ENCODE peak calls at places on chromosomes 5 and 9, in seven cellular contexts. One of them, this sample, is unnamed.

GRCh38 chr5:151772868-151773561 is 1.3 kb downstream of the G3BP1 start:
- DNase-seq in stomach: no peak
- DNase-seq in lower leg skin: no peak
- DNase-seq in heart left ventricle: no peak
- DNase-seq in tibial nerve: no peak
- DNase-seq in transverse colon: no peak
- DNase-seq in NB4: no peak
- DNase-seq in this sample: no peak

GRCh38 chr5:149162401-149163084 is 21.2 kb downstream of the ABLIM3 start:
- DNase-seq in heart left ventricle: no peak
- DNase-seq in stomach: no peak
- DNase-seq in tibial nerve: no peak
- DNase-seq in transverse colon: no peak
- DNase-seq in NB4: no peak
- DNase-seq in lower leg skin: no peak
- DNase-seq in this sample: no peak

GRCh38 chr9:110984890-110985437 is 53.3 kb downstream of the LPAR1 start:
- DNase-seq in tibial nerve: no peak
- DNase-seq in lower leg skin: no peak
- DNase-seq in stomach: no peak
- DNase-seq in heart left ventricle: no peak
- DNase-seq in transverse colon: no peak
- DNase-seq in NB4: no peak
- DNase-seq in this sample: no peak

GRCh38 chr9:105064248-105065118 is 136.5 kb upstream of the ABCA1 start:
- DNase-seq in NB4: peak; percentile 59
- DNase-seq in stomach: peak; percentile 91
- DNase-seq in lower leg skin: peak; percentile 93
- DNase-seq in tibial nerve: peak; percentile 88
- DNase-seq in heart left ventricle: peak; percentile 93
- DNase-seq in transverse colon: peak; percentile 93
- DNase-seq in this sample: peak; percentile 93

GRCh38 chr9:114387678-114388431 is at the start of gene AKNA:
- DNase-seq in NB4: peak; percentile 91
- DNase-seq in transverse colon: peak; percentile 86
- DNase-seq in stomach: peak; percentile 78
- DNase-seq in heart left ventricle: peak; percentile 90
- DNase-seq in lower leg skin: peak; percentile 73
- DNase-seq in tibial nerve: peak; percentile 49
- DNase-seq in this sample: peak; percentile 88

GRCh38 chr9:130948266-130948665 is 9.2 kb upstream of the FIBCD1 start:
- DNase-seq in stomach: no peak
- DNase-seq in tibial nerve: no peak
- DNase-seq in heart left ventricle: no peak
- DNase-seq in NB4: no peak
- DNase-seq in transverse colon: no peak
- DNase-seq in lower leg skin: no peak
- DNase-seq in this sample: no peak

GRCh38 chr9:96514825-96515218 is 64.9 kb downstream of the HABP4 start:
- DNase-seq in tibial nerve: no peak
- DNase-seq in lower leg skin: no peak
- DNase-seq in NB4: no peak
- DNase-seq in heart left ventricle: no peak
- DNase-seq in transverse colon: no peak
- DNase-seq in stomach: no peak
- DNase-seq in this sample: no peak

GRCh38 chr5:144428326-144428725 is 257.7 kb downstream of the KCTD16 start:
- DNase-seq in heart left ventricle: no peak
- DNase-seq in transverse colon: no peak
- DNase-seq in NB4: no peak
- DNase-seq in lower leg skin: no peak
- DNase-seq in stomach: no peak
- DNase-seq in tibial nerve: no peak
- DNase-seq in this sample: no peak

GRCh38 chr9:14140121-14140520 is 173.8 kb downstream of the NFIB start:
- DNase-seq in NB4: no peak
- DNase-seq in transverse colon: no peak
- DNase-seq in tibial nerve: no peak
- DNase-seq in lower leg skin: no peak
- DNase-seq in heart left ventricle: no peak
- DNase-seq in stomach: no peak
- DNase-seq in this sample: no peak

GRCh38 chr9:137598943-137599342 is 6.5 kb upstream of the ARRDC1 start:
- DNase-seq in heart left ventricle: no peak
- DNase-seq in transverse colon: no peak
- DNase-seq in tibial nerve: no peak
- DNase-seq in lower leg skin: no peak
- DNase-seq in stomach: no peak
- DNase-seq in NB4: no peak
- DNase-seq in this sample: no peak

GRCh38 chr5:27007121-27007520 is 31.3 kb downstream of the CDH9 start:
- DNase-seq in stomach: no peak
- DNase-seq in heart left ventricle: no peak
- DNase-seq in NB4: no peak
- DNase-seq in lower leg skin: no peak
- DNase-seq in tibial nerve: no peak
- DNase-seq in transverse colon: no peak
- DNase-seq in this sample: no peak

GRCh38 chr5:135120951-135121350 is 86.9 kb upstream of the PITX1 start:
- DNase-seq in lower leg skin: no peak
- DNase-seq in stomach: no peak
- DNase-seq in transverse colon: no peak
- DNase-seq in tibial nerve: no peak
- DNase-seq in heart left ventricle: no peak
- DNase-seq in NB4: no peak
- DNase-seq in this sample: no peak

GRCh38 chr9:98215821-98216220 is 23.4 kb upstream of the CORO2A start:
- DNase-seq in tibial nerve: no peak
- DNase-seq in stomach: no peak
- DNase-seq in heart left ventricle: no peak
- DNase-seq in transverse colon: no peak
- DNase-seq in NB4: peak; percentile 41
- DNase-seq in lower leg skin: no peak
- DNase-seq in this sample: no peak

GRCh38 chr5:33852327-33852726 is 39.5 kb downstream of the ADAMTS12 start:
- DNase-seq in lower leg skin: no peak
- DNase-seq in stomach: no peak
- DNase-seq in tibial nerve: no peak
- DNase-seq in heart left ventricle: no peak
- DNase-seq in transverse colon: no peak
- DNase-seq in NB4: no peak
- DNase-seq in this sample: no peak

GRCh38 chr5:24854350-24854749 is 209.6 kb upstream of the CDH10 start:
- DNase-seq in tibial nerve: no peak
- DNase-seq in NB4: no peak
- DNase-seq in stomach: no peak
- DNase-seq in lower leg skin: no peak
- DNase-seq in heart left ventricle: no peak
- DNase-seq in transverse colon: no peak
- DNase-seq in this sample: no peak

GRCh38 chr9:114677418-114677817 is 4.6 kb downstream of the TEX48 start:
- DNase-seq in heart left ventricle: no peak
- DNase-seq in NB4: peak; percentile 89
- DNase-seq in stomach: peak; percentile 44
- DNase-seq in transverse colon: peak; percentile 18
- DNase-seq in tibial nerve: no peak
- DNase-seq in lower leg skin: no peak
- DNase-seq in this sample: no peak

GRCh38 chr5:147882586-147883313 is 4.2 kb downstream of the SCGB3A2 start:
- DNase-seq in heart left ventricle: no peak
- DNase-seq in stomach: no peak
- DNase-seq in lower leg skin: no peak
- DNase-seq in NB4: no peak
- DNase-seq in transverse colon: no peak
- DNase-seq in tibial nerve: no peak
- DNase-seq in this sample: no peak

GRCh38 chr9:76394896-76395244 is 644 bp upstream of the RFK start:
- DNase-seq in heart left ventricle: no peak
- DNase-seq in NB4: peak; percentile 89
- DNase-seq in stomach: peak; percentile 37
- DNase-seq in transverse colon: peak; percentile 68
- DNase-seq in tibial nerve: peak; percentile 22
- DNase-seq in lower leg skin: peak; percentile 59
- DNase-seq in this sample: peak; percentile 85

GRCh38 chr9:12511726-12512125 is 181.5 kb upstream of the TYRP1 start:
- DNase-seq in tibial nerve: no peak
- DNase-seq in heart left ventricle: no peak
- DNase-seq in stomach: no peak
- DNase-seq in NB4: no peak
- DNase-seq in lower leg skin: no peak
- DNase-seq in transverse colon: no peak
- DNase-seq in this sample: no peak

DNA sequence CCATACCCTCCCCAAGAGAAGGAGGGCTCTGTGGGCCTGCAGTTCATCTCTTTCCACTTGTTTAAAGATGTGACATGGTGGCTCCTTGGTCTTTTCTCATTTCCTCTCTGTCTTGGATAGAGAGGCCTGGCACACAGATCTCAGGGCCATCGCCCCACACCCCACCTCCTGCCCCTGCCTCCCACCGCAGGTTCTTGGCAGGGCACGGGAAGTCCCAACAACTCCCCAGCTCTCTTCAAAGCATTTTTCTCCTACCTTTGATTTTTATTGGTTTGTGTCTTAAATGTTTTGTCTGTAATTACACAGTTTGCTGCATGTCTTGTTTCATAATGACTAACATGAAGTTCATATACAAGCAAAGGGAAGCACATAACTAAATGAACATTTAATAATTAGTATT is 178.5 kb upstream of the MSX2 start:
- DNase-seq in NB4: no peak
- DNase-seq in lower leg skin: no peak
- DNase-seq in tibial nerve: no peak
- DNase-seq in stomach: no peak
- DNase-seq in heart left ventricle: no peak
- DNase-seq in transverse colon: no peak
- DNase-seq in this sample: no peak
- H3K4me3 ChIP-seq in NB4: no peak overlapping the region
- H3K4me3 ChIP-seq in lower leg skin: no peak overlapping the region
- H3K4me3 ChIP-seq in tibial nerve: no peak overlapping the region
- H3K4me3 ChIP-seq in stomach: no peak overlapping the region
- H3K4me3 ChIP-seq in heart left ventricle: no peak overlapping the region
- H3K4me3 ChIP-seq in transverse colon: no peak overlapping the region
- H3K4me3 ChIP-seq in this sample: no peak overlapping the region

DNA sequence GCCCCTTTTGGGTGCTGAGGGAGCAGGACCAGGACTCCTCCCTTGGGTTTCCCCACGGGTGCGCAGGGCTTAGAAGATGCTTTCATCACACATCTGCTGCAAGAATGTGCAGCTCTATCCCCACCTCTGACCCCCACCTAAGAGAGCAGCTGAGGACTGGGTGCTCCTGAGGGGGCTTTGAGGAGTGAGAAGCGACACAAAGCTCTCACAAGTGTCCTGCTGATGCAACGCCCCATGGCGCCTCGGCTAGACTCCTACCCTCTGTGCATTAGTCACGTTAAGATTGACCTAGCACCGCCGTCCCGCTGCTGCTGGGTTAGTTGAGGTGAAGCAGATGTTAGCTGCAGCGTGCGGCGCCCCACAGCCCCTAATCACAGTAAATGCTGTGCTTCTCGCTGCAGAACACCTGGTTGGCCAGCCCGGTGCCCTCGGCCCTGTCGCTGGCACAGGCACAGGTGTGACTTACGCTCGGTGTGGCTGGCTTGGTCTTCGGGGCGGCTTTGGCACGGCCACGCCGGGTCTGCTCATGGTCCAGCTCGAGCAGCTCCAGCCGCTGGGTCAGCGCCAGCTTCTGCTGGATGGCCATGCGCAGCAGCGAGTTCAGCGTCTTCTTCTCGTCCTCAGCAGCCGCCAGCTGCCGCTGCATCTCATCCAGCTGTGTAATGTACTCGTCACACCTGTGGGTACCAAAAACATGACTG is 45.0 kb upstream of the IPPK start:
- DNase-seq in heart left ventricle: peak; percentile 77
- DNase-seq in lower leg skin: peak; percentile 16
- DNase-seq in transverse colon: no peak
- DNase-seq in NB4: no peak
- DNase-seq in tibial nerve: no peak
- DNase-seq in stomach: no peak
- DNase-seq in this sample: peak; percentile 72
- TF ChIP-seq POLR2A in heart left ventricle: no peak
- TF ChIP-seq POLR2A in lower leg skin: no peak
- TF ChIP-seq POLR2A in transverse colon: no peak
- TF ChIP-seq POLR2A in NB4: no peak
- TF ChIP-seq POLR2A in tibial nerve: no peak
- TF ChIP-seq POLR2A in stomach: no peak
- TF ChIP-seq POLR2A in this sample: no peak

GRCh38 chr5:65955746-65956145 is 29.4 kb downstream of the ERBIN start:
- DNase-seq in heart left ventricle: no peak
- DNase-seq in tibial nerve: no peak
- DNase-seq in stomach: no peak
- DNase-seq in transverse colon: no peak
- DNase-seq in NB4: no peak
- DNase-seq in lower leg skin: no peak
- DNase-seq in this sample: no peak
- H3K4me3 ChIP-seq in heart left ventricle: no peak overlapping the region
- H3K4me3 ChIP-seq in tibial nerve: no peak overlapping the region
- H3K4me3 ChIP-seq in stomach: no peak overlapping the region
- H3K4me3 ChIP-seq in transverse colon: no peak overlapping the region
- H3K4me3 ChIP-seq in NB4: no peak overlapping the region
- H3K4me3 ChIP-seq in lower leg skin: no peak overlapping the region
- H3K4me3 ChIP-seq in this sample: no peak overlapping the region

GRCh38 chr9:37507586-37508134 is 21.9 kb downstream of the POLR1E start:
- DNase-seq in heart left ventricle: no peak
- DNase-seq in stomach: no peak
- DNase-seq in lower leg skin: no peak
- DNase-seq in tibial nerve: no peak
- DNase-seq in transverse colon: no peak
- DNase-seq in NB4: no peak
- DNase-seq in this sample: no peak

GRCh38 chr9:37508135-37508833 is 22.5 kb downstream of the POLR1E start:
- DNase-seq in heart left ventricle: no peak
- DNase-seq in NB4: no peak
- DNase-seq in stomach: no peak
- DNase-seq in tibial nerve: no peak
- DNase-seq in transverse colon: no peak
- DNase-seq in lower leg skin: no peak
- DNase-seq in this sample: no peak

GRCh38 chr9:37511006-37511714 is 25.4 kb downstream of the POLR1E start:
- DNase-seq in lower leg skin: no peak
- DNase-seq in heart left ventricle: no peak
- DNase-seq in tibial nerve: no peak
- DNase-seq in NB4: peak; percentile 22
- DNase-seq in stomach: no peak
- DNase-seq in transverse colon: no peak
- DNase-seq in this sample: no peak

GRCh38 chr9:37508834-37509206 is 23.1 kb downstream of the POLR1E start:
- DNase-seq in stomach: no peak
- DNase-seq in heart left ventricle: no peak
- DNase-seq in tibial nerve: no peak
- DNase-seq in lower leg skin: no peak
- DNase-seq in NB4: no peak
- DNase-seq in transverse colon: no peak
- DNase-seq in this sample: no peak

DNA sequence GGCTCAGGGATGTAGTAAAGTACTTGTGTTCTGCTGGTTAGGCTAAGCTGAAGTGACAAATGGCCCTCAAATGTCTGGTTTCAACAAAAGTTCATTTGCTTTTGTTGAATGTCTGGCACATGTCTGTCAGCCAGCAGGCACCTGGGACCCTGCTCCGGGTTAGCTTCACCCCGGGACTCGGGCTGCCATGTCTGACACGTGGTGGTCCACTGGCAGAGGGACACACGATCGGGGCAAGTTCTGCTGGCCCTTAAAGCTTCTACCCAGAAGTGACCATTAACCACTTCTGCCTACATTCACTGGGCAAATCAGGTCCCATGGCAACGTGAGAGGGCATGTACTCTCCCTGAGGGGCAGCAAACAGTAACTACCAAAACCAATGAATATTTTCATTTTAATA is 23.8 kb downstream of the POLR1E start:
- DNase-seq in transverse colon: no peak
- DNase-seq in heart left ventricle: no peak
- DNase-seq in NB4: no peak
- DNase-seq in lower leg skin: no peak
- DNase-seq in stomach: no peak
- DNase-seq in tibial nerve: no peak
- DNase-seq in this sample: no peak
- TF ChIP-seq POLR2A in transverse colon: no peak
- TF ChIP-seq POLR2A in heart left ventricle: no peak
- TF ChIP-seq POLR2A in NB4: no peak
- TF ChIP-seq POLR2A in lower leg skin: no peak
- TF ChIP-seq POLR2A in stomach: no peak
- TF ChIP-seq POLR2A in tibial nerve: no peak
- TF ChIP-seq POLR2A in this sample: no peak

This sample was measured in suprapubic skin.